ENCODE peak calls at places on chromosomes 5 and 9, in five cellular contexts. G, X, U, J and F are unnamed samples. For H3K4me1, the result is how much of the 10 kb centered on the place peaks cover.

GRCh38 chr9:86562691-86563090 is 208.5 kb upstream of the TUT7 start:
- DNase-seq in X (no peak), G (no peak), J (no peak), U (no peak), F (no peak)

GRCh38 chr9:75979362-75979761 is 88.9 kb downstream of the PCSK5 start:
- DNase-seq in J (no peak), G (peak), U (no peak), X (no peak), F (no peak)

GRCh38 chr5:168172718-168173045 is 118.8 kb upstream of the WWC1 start:
- DNase-seq in X (no peak), G (no peak), J (no peak), U (no peak), F (no peak)

GRCh38 chr9:127915801-127916664 is 808 bp downstream of the ST6GALNAC4 start:
- DNase-seq in U (no peak), X (no peak), G (no peak), J (no peak), F (no peak)

GRCh38 chr5:77852514-77853352 is 76.6 kb upstream of the TBCA start:
- DNase-seq in U (no peak), J (peak), G (peak), X (peak), F (peak)

GRCh38 chr9:81594415-81594814 is 94.9 kb downstream of the TLE1 start:
- DNase-seq in U (no peak), J (no peak), G (no peak), X (no peak), F (no peak)

GRCh38 chr9:131744171-131744714 is 4.4 kb upstream of the RAPGEF1 start:
- DNase-seq in X (no peak), U (peak), G (no peak), J (no peak), F (no peak)

GRCh38 chr9:120531683-120532300 is 48.2 kb downstream of the CDK5RAP2 start:
- DNase-seq in X (peak), U (no peak), G (peak), J (no peak), F (no peak)

GRCh38 chr9:136170291-136170901 is 34.5 kb downstream of the LHX3 start:
- DNase-seq in J (peak), G (peak), U (peak), X (peak), F (peak)

GRCh38 chr5:132498152-132498551 is 7.6 kb upstream of the IRF1 start:
- DNase-seq in G (peak), J (no peak), X (peak), U (peak), F (no peak)

GRCh38 chr5:72126796-72127195 is 19.5 kb downstream of the MAP1B start:
- DNase-seq in X (no peak), U (no peak), J (no peak), G (no peak), F (no peak)

GRCh38 chr5:67581203-67581602 is 384.6 kb upstream of the CD180 start:
- DNase-seq in X (no peak), U (no peak), G (no peak), J (no peak), F (no peak)

GRCh38 chr5:60223342-60223741 is 329.8 kb upstream of the PDE4D start:
- DNase-seq in G (no peak), J (no peak), X (no peak), U (no peak), F (no peak)

GRCh38 chr9:35700031-35700430 is 10.3 kb upstream of the TPM2 start:
- DNase-seq in X (no peak), G (no peak), U (no peak), J (no peak), F (no peak)

GRCh38 chr5:155299342-155300006 is 285.9 kb downstream of the KIF4B start:
- DNase-seq in U (no peak), X (no peak), J (peak), G (no peak), F (no peak)

GRCh38 chr5:78361226-78361993 is 993 bp downstream of the SCAMP1 start:
- DNase-seq in G (peak), X (no peak), J (no peak), U (peak), F (peak)

GRCh38 chr5:180816608-180817534 is 14.3 kb upstream of the MGAT1 start:
- DNase-seq in G (no peak), J (no peak), U (no peak), X (no peak), F (peak)

GRCh38 chr5:149382517-149383220 is 3.6 kb upstream of the IL17B start:
- DNase-seq in U (no peak), X (no peak), J (no peak), G (no peak), F (no peak)

GRCh38 chr5:37871023-37871815 is 31.4 kb upstream of the GDNF start:
- DNase-seq in G (no peak), U (no peak), J (no peak), X (no peak), F (no peak)

GRCh38 chr9:110058304-110058953 is 149.5 kb downstream of the C9orf152 start:
- DNase-seq in G (peak), U (peak), X (peak), J (no peak), F (no peak)

GRCh38 chr5:126368239-126368812 is 54.9 kb upstream of the GRAMD2B start:
- DNase-seq in G (no peak), J (no peak), U (no peak), X (peak), F (no peak)

GRCh38 chr5:131379723-131380122 is 115.9 kb downstream of the CDC42SE2 start:
- DNase-seq in J (no peak), U (no peak), G (peak), X (no peak), F (no peak)

GRCh38 chr9:84140535-84141101 is 160.0 kb downstream of the RMI1 start:
- DNase-seq in J (peak), X (peak), U (peak), G (no peak), F (no peak)

GRCh38 chr9:98453589-98454311 is 198.3 kb upstream of the TBC1D2 start:
- DNase-seq in X (no peak), J (peak), G (no peak), U (no peak), F (no peak)

GRCh38 chr5:149936044-149936699 is 8.4 kb downstream of the PDE6A start:
- DNase-seq in X (no peak), U (no peak), G (no peak), J (no peak), F (no peak)

GRCh38 chr9:27351438-27351837 is 54.5 kb upstream of the EQTN start:
- DNase-seq in U (no peak), G (no peak), J (no peak), X (no peak), F (no peak)

GRCh38 chr9:19116391-19116790 is 10.9 kb downstream of the PLIN2 start:
- DNase-seq in G (no peak), J (no peak), X (no peak), U (no peak), F (no peak)

GRCh38 chr5:155089649-155090048 is 76.1 kb downstream of the KIF4B start:
- DNase-seq in G (no peak), X (no peak), J (no peak), U (no peak), F (no peak)

GRCh38 chr5:116273458-116274242 is 188.8 kb downstream of the COMMD10 start:
- DNase-seq in X (no peak), G (no peak), J (no peak), U (no peak), F (no peak)

GRCh38 chr9:89457376-89457855 is 40.5 kb downstream of the SEMA4D start:
- DNase-seq in X (no peak), G (no peak), J (no peak), U (no peak), F (no peak)

GRCh38 chr5:73812962-73813588 is 187.1 kb downstream of the ARHGEF28 start:
- DNase-seq in X (no peak), U (no peak), J (no peak), G (peak), F (no peak)

GRCh38 chr5:103442756-103443155 is 119.8 kb downstream of the NUDT12 start:
- DNase-seq in X (no peak), G (no peak), J (no peak), U (no peak), F (no peak)

GRCh38 chr5:180901204-180902009 is 2.4 kb downstream of the BTNL8 start:
- DNase-seq in G (no peak), J (no peak), U (no peak), X (no peak), F (no peak)

GRCh38 chr9:117184173-117184572 is 230.7 kb downstream of the ASTN2 start:
- DNase-seq in J (no peak), G (no peak), U (no peak), X (no peak), F (no peak)

GRCh38 chr9:117191504-117192375 is 223.1 kb downstream of the ASTN2 start:
- DNase-seq in J (no peak), U (no peak), X (no peak), G (no peak), F (no peak)

GRCh38 chr9:117187498-117187897 is 227.4 kb downstream of the ASTN2 start:
- DNase-seq in U (no peak), J (no peak), X (no peak), G (no peak), F (no peak)

GRCh38 chr9:117188394-117188793 is 226.5 kb downstream of the ASTN2 start:
- DNase-seq in U (no peak), J (no peak), G (no peak), X (no peak), F (no peak)

DNA sequence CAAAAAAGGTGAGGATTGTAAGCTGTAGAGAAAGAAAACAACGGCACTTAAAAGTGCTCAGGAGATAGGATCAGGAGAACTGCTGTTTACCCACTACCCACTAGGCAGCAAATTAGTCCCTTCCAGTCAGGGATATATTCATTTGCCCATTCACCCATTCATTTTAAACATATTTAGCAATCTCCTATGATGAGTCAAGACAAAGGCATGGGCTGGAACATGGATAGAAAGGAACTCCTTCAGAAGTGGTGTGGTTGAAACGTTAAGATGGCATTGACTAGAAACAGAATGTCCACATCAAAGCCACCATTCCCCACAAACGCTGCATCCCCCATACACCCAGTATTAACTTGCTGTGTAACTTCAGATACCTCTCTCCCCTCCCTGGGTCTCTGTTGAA is 225.7 kb downstream of the ASTN2 start:
- DNase-seq in X (no peak), G (no peak), J (no peak), U (no peak), F (no peak)
- H3K4me3 ChIP-seq in X (no peak), G (no peak), J (no peak), U (no peak), F (no peak)

GRCh38 chr9:72633966-72634365 is 112.6 kb downstream of the TMC1 start:
- DNase-seq in G (no peak), U (no peak), J (no peak), X (no peak), F (no peak)
- H3K4me1 ChIP-seq in G (under half), U (under half), J (under half), X (under half), F (under half)

GRCh38 chr5:98957307-98957706 is 28.5 kb upstream of the CHD1 start:
- DNase-seq in G (no peak), X (no peak), U (no peak), J (no peak), F (no peak)

GRCh38 chr5:98954392-98955028 is 25.7 kb upstream of the CHD1 start:
- DNase-seq in U (no peak), J (no peak), X (no peak), G (no peak), F (no peak)
- TF ChIP-seq POLR2A in U (no peak), J (no peak), X (no peak), G (no peak), F (no peak)

DNA sequence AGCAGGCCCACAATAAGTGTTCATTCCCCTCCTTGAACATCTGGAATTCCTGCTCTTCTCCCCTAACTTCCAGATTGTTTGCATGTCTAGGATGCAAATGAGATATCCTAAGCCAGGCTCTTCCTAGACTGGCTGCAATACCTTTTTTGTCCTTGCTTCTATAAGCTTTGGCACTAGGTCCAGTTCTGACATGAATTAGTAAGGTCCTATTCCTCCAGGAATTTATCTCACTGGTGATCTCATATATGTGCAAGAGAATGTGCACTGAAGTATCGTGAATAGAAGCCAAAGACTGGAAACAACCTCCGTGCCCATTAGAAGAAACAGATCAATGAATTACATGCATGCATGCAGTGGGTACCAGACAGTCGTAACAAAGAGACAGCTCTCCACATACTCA is 25.2 kb downstream of the DUSP1 start:
- DNase-seq in X (no peak), J (no peak), G (no peak), U (no peak), F (no peak)
- H3K4me3 ChIP-seq in X (no peak), J (no peak), G (no peak), U (no peak), F (no peak)